ENCODE peak calls at places on chromosomes 7 and 10, in five cellular contexts. Y is tibial nerve, F is lower leg skin, H is GM12891, D is IMR-90. E is an unnamed sample.

GRCh38 chr10:86681722-86682386 is 13.5 kb downstream of the LDB3 start:
- DNase-seq in H (no peak), Y (no peak), F (no peak), D (no peak), E (no peak)

GRCh38 chr7:4162845-4163564 is 519.1 kb upstream of the FOXK1 start:
- DNase-seq in Y (no peak), F (no peak), D (no peak), H (no peak), E (no peak)

GRCh38 chr10:32256613-32257437 is 90.1 kb downstream of the EPC1 start:
- DNase-seq in H (peak; percentile 37), Y (peak; percentile 58), D (peak; percentile 37), F (peak; percentile 58), E (peak; percentile 51)

GRCh38 chr10:29948971-29949370 is 110.4 kb downstream of the JCAD start:
- DNase-seq in H (no peak), F (peak; percentile 42), Y (no peak), D (no peak), E (peak; percentile 73)

GRCh38 chr10:43976292-43976691 is 327.6 kb upstream of the ZNF32 start:
- DNase-seq in Y (no peak), D (no peak), H (no peak), F (no peak), E (no peak)

GRCh38 chr7:47347986-47348385 is 233.9 kb downstream of the TNS3 start:
- DNase-seq in Y (no peak), D (no peak), F (no peak), H (no peak), E (peak; percentile 38)

GRCh38 chr10:58479016-58479415 is 33.7 kb upstream of the BICC1 start:
- DNase-seq in Y (no peak), H (no peak), D (no peak), F (no peak), E (no peak)

GRCh38 chr7:129434846-129435318 is 650 bp downstream of the STRIP2 start:
- DNase-seq in Y (no peak), F (no peak), H (no peak), D (peak; percentile 14), E (no peak)

GRCh38 chr7:107528461-107528860 is 35.3 kb downstream of the COG5 start:
- DNase-seq in H (no peak), Y (no peak), F (no peak), D (peak; percentile 82), E (no peak)

GRCh38 chr7:17299477-17299991 is 1.1 kb downstream of the AHR start:
- DNase-seq in D (peak; percentile 24), Y (no peak), F (no peak), H (no peak), E (no peak)

GRCh38 chr7:155536451-155536850 is 9.9 kb downstream of the CNPY1 start:
- DNase-seq in F (no peak), Y (no peak), D (no peak), H (no peak), E (no peak)

GRCh38 chr7:132742152-132742551 is 165.9 kb upstream of the PLXNA4 start:
- DNase-seq in Y (no peak), H (no peak), D (peak; percentile 89), F (no peak), E (no peak)

GRCh38 chr7:55477781-55478374 is 94.4 kb downstream of the VOPP1 start:
- DNase-seq in Y (no peak), D (peak; percentile 96), H (no peak), F (no peak), E (no peak)

GRCh38 chr10:30365278-30365677 is 16.2 kb upstream of the MTPAP start:
- DNase-seq in F (no peak), D (no peak), H (no peak), Y (no peak), E (no peak)

GRCh38 chr10:693506-693905 is 4.0 kb upstream of the DIP2C start:
- DNase-seq in F (no peak), H (no peak), D (peak; percentile 49), Y (no peak), E (no peak)

GRCh38 chr10:95237376-95238170 is 43.5 kb downstream of the ACSM6 start:
- DNase-seq in Y (no peak), D (peak; percentile 60), F (no peak), H (no peak), E (no peak)

GRCh38 chr10:95236068-95236903 is 42.2 kb downstream of the ACSM6 start:
- DNase-seq in D (peak; percentile 81), F (no peak), H (no peak), Y (no peak), E (no peak)

GRCh38 chr10:95233377-95234034 is 39.5 kb downstream of the ACSM6 start:
- DNase-seq in Y (no peak), F (no peak), H (no peak), D (peak; percentile 28), E (no peak)

GRCh38 chr10:95235676-95236067 is 41.6 kb downstream of the ACSM6 start:
- DNase-seq in Y (no peak), D (no peak), F (no peak), H (no peak), E (no peak)

GRCh38 chr10:95234951-95235350 is 40.9 kb downstream of the ACSM6 start:
- DNase-seq in D (no peak), F (no peak), Y (no peak), H (no peak), E (no peak)
- TF ChIP-seq POLR2A in D (no peak), F (no peak), Y (no peak), H (no peak), E (no peak)

DNA sequence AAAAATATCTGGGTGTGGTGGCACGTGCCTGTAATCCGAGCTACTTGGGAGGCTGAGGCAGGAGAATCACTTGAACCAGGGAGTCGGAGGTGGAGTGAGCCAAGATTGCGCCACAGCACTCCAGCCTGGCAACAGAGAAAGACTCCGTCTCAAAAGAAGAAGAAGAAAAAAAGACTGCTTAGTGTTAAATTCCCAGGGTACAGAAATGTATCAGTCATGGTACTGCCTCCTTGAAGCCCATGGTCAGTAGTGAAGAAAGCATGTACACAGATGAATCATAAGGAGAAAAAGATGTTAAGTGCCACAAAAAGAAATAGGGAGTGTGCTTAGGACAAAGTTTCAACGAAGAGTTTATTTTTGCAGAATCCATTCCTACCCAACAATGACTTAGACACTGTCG is 62.5 kb upstream of the KMT2E start:
- DNase-seq in F (peak; percentile 73), D (peak; percentile 73), H (no peak), Y (peak; percentile 18), E (no peak)
- TF ChIP-seq POLR2A in F (no peak), D (no peak), H (no peak), Y (no peak), E (no peak)

GRCh38 chr7:91064938-91065337 is 199.3 kb upstream of the FZD1 start:
- DNase-seq in Y (no peak), D (peak; percentile 69), H (no peak), F (no peak), E (no peak)
- TF ChIP-seq POLR2A in Y (no peak), D (no peak), H (no peak), F (no peak), E (no peak)

DNA sequence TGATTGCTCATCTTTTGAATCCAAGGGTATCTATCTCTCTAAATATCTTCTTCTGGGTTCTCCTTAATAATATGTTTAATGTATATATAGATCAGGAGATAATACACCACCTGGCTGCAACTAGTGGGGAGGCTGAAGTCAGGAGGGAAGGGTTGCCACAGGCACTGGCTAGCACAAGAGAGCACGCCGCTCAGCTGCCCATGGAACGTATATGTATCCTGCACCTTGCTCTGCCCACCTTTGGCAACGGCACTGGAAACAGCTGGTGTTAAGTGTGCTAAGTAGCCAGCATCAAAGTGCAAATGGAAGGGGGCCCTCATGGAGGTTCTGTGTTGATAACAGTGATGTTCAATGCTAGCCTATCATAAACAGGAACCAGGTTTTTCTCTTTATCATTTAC is 49.8 kb upstream of the FAM133B start:
- DNase-seq in H (no peak), Y (no peak), D (no peak), F (no peak), E (no peak)
- TF ChIP-seq POLR2A in H (no peak), Y (no peak), D (no peak), F (no peak), E (no peak)

GRCh38 chr7:32501522-32501921 is 6.2 kb downstream of the AVL9 start:
- DNase-seq in Y (no peak), H (no peak), F (no peak), D (peak; percentile 66), E (no peak)

GRCh38 chr7:32507416-32507815 is 12.1 kb downstream of the AVL9 start:
- DNase-seq in D (no peak), H (no peak), Y (no peak), F (no peak), E (no peak)

GRCh38 chr7:32500922-32501341 is 5.6 kb downstream of the AVL9 start:
- DNase-seq in F (no peak), D (peak; percentile 62), H (no peak), Y (no peak), E (no peak)

GRCh38 chr7:32506266-32507054 is 11.2 kb downstream of the AVL9 start:
- DNase-seq in F (no peak), H (no peak), D (peak; percentile 90), Y (no peak), E (no peak)

DNA sequence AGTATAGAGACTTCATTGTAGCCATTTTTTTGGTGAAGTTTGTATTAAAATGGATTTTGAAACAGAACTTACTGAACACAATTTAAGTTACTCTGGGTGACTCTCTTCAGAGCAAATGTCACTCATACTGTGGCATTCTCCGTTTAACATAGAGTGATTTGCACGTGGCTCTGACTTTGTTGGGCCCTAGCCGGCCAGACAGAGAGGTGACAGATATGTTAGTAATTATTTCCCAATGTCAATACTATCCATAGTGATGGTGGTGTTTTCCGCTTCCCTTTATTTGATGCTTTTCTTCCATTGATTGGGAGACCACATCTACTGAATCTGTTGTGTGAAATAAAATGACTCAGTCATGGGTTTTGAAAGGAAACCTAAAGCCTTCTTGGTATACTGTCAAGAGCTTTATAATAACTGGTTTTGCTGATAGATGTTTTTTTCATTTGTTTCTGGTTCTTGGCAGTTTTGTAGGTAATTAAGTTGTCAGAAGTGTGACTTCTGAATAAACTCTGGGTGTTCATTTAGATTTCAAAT is 7.4 kb downstream of the AVL9 start:
- DNase-seq in H (no peak), F (no peak), D (no peak), Y (no peak), E (no peak)
- TF ChIP-seq POLR2A in H (no peak), F (no peak), D (no peak), Y (no peak), E (no peak)

DNA sequence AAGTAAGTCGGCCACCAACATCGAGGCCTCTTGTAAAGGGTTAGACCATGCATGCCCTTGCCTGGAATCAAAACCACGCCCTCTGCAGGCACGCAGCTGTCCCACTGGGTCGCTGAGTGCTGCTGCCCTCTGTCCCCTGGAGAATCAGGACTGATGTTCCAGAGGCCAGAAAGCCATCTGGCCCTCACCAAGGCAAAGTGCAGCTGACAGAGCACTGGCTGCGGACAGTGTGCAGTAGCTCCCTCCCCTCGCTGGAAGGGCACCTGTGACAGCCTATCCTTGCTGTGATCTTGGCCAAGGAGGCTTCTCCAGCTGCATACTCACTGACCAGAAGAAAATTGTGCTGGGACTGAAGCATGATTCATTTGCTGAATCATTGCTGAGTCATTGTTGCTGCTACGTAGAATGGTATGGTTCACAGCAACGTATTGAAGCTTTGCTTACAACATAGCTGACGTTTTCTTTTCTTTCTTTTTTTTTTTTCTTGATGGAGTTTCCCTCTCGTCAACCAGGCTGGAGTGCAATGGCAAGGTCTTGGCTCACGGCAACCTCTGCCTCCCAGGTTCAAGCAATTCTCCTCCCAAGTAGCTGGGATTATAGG is 30.4 kb downstream of the DDC start:
- DNase-seq in H (no peak), Y (no peak), D (peak; percentile 100), F (no peak), E (no peak)
- TF ChIP-seq POLR2A in H (no peak), Y (no peak), D (peak; percentile 61), F (no peak), E (no peak)